ENCODE peak calls at places on chromosome 14, in four cellular contexts. X, C, H and F are unnamed samples.

GRCh38 chr14:65255029-65255545 is 152.8 kb upstream of the MAX start:
- DNase-seq in C (no peak), X (no peak), H (no peak), F (no peak)

GRCh38 chr14:61103541-61104339 is 122.7 kb downstream of the SLC38A6 start:
- DNase-seq in X (peak; percentile 36), C (peak; percentile 77), H (no peak), F (peak; percentile 38)

GRCh38 chr14:66628646-66629045 is 120.7 kb downstream of the GPHN start:
- DNase-seq in C (no peak), X (no peak), H (no peak), F (no peak)

GRCh38 chr14:61420326-61420725 is 98.9 kb downstream of the PRKCH start:
- DNase-seq in C (no peak), X (no peak), H (no peak), F (no peak)

GRCh38 chr14:35369701-35370191 is 34.8 kb downstream of the NFKBIA start:
- DNase-seq in H (no peak), C (no peak), X (no peak), F (no peak)

GRCh38 chr14:37623971-37624370 is 28.5 kb downstream of the TTC6 start:
- DNase-seq in H (no peak), X (no peak), C (no peak), F (no peak)

GRCh38 chr14:91511014-91511466 is 930 bp upstream of the PPP4R3A start:
- DNase-seq in X (no peak), H (no peak), C (no peak), F (no peak)

GRCh38 chr14:70754989-70755388 is 54.3 kb downstream of the MAP3K9 start:
- DNase-seq in C (no peak), H (no peak), X (no peak), F (no peak)

GRCh38 chr14:77024171-77024627 is 4.3 kb downstream of the IRF2BPL start:
- DNase-seq in H (no peak), C (peak; percentile 40), X (no peak), F (no peak)

GRCh38 chr14:77123381-77124344 is 17.9 kb downstream of the ZDHHC22 start:
- DNase-seq in C (no peak), X (no peak), H (no peak), F (no peak)

GRCh38 chr14:91611528-91611927 is 101.4 kb upstream of the PPP4R3A start:
- DNase-seq in H (no peak), C (no peak), X (no peak), F (no peak)

GRCh38 chr14:35341454-35342159 is 49.4 kb downstream of the PSMA6 start:
- DNase-seq in C (no peak), X (peak; percentile 90), H (no peak), F (no peak)

GRCh38 chr14:96790211-96790610 is 7.0 kb upstream of the VRK1 start:
- DNase-seq in H (no peak), X (peak; percentile 56), C (no peak), F (no peak)

GRCh38 chr14:52399886-52400599 is 85.9 kb downstream of the PTGER2 start:
- DNase-seq in C (no peak), X (peak; percentile 46), H (no peak), F (no peak)

GRCh38 chr14:99758121-99758871 is 34.9 kb upstream of the EML1 start:
- DNase-seq in C (no peak), X (no peak), H (no peak), F (no peak)

GRCh38 chr14:60315591-60315990 is 66.6 kb downstream of the PPM1A start:
- DNase-seq in X (no peak), H (no peak), C (no peak), F (no peak)

GRCh38 chr14:24437736-24438067 is 4.9 kb downstream of the SDR39U1 start:
- DNase-seq in C (no peak), X (no peak), H (no peak), F (no peak)

GRCh38 chr14:52067873-52068740 is 752 bp downstream of the NID2 start:
- DNase-seq in X (no peak), C (no peak), H (no peak), F (peak; percentile 29)

GRCh38 chr14:21233457-21234076 is 35.7 kb downstream of the HNRNPC start:
- DNase-seq in H (no peak), X (peak; percentile 28), C (no peak), F (no peak)

GRCh38 chr14:37595809-37596595 is 573 bp downstream of the TTC6 start:
- DNase-seq in H (no peak), C (peak; percentile 80), X (peak; percentile 58), F (no peak)

GRCh38 chr14:91892918-91893527 is 25.7 kb upstream of the TC2N start:
- DNase-seq in X (peak; percentile 5), H (no peak), C (peak; percentile 68), F (no peak)

GRCh38 chr14:65412881-65413738 is 580 bp downstream of the FUT8 start:
- DNase-seq in C (no peak), H (no peak), X (peak; percentile 46), F (no peak)

GRCh38 chr14:51860836-51861583 is 598 bp downstream of the GNG2 start:
- DNase-seq in C (no peak), X (no peak), H (no peak), F (no peak)

GRCh38 chr14:73741386-73741875 is 27.2 kb upstream of the PNMA1 start:
- DNase-seq in X (peak; percentile 81), H (no peak), C (peak; percentile 91), F (peak; percentile 82)

DNA sequence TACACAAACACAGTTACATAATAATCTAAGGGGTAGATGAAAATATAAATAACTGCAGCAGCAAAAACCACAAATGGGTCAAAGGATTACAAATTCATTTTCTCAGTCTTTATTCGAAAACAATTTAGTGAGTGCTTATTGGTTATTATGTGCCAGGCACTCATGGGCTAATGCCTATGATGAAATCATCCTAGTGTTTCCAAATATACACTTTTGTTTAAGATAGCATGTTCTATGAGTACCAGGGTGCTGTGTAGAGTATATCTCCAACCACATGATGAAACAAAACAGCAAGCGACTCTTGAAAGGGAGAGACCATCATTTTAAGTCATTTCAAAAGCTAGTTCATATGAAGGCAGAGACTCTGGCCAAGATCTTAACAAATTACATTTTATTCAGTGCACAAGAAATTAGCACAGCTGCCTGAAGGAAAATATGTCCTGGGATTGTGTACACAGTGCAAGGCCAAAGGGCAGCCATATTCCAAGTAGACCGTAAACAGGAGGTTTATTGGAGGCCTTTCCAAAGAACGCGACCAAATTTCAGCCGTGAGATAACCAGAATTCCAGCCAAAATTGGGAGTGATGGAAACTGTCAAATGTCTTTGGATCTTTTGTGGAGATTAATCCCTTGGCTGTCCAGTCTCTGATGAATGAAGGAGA is 204.2 kb downstream of the EFCAB11 start:
- DNase-seq in C (no peak), H (no peak), X (no peak), F (no peak)
- TF ChIP-seq SPI1 in C (no peak), H (no peak), X (no peak), F (no peak)

GRCh38 chr14:33986804-33987203 is 35.9 kb upstream of the EGLN3 start:
- DNase-seq in X (no peak), H (no peak), C (no peak), F (no peak)
- TF ChIP-seq POLR2AphosphoS5 in X (no peak), H (no peak), C (no peak), F (no peak)

GRCh38 chr14:89680156-89680555 is 263.1 kb upstream of the FOXN3 start:
- DNase-seq in X (no peak), H (no peak), C (no peak), F (no peak)

GRCh38 chr14:89678715-89679220 is 261.7 kb upstream of the FOXN3 start:
- DNase-seq in C (no peak), H (no peak), X (no peak), F (no peak)

GRCh38 chr14:89684139-89684538 is 267.1 kb upstream of the FOXN3 start:
- DNase-seq in X (no peak), C (no peak), H (no peak), F (no peak)

GRCh38 chr14:89675590-89675989 is 258.6 kb upstream of the FOXN3 start:
- DNase-seq in C (no peak), H (no peak), X (no peak), F (no peak)

GRCh38 chr14:89681086-89682018 is 264.3 kb upstream of the FOXN3 start:
- DNase-seq in C (no peak), H (peak; percentile 73), X (peak; percentile 14), F (no peak)
- TF ChIP-seq SPI1 in C (no peak), H (peak; percentile 70), X (peak; percentile 50), F (peak; percentile 80)

GRCh38 chr14:101363261-101363555 is 198.1 kb upstream of the DIO3 start:
- DNase-seq in H (no peak), C (no peak), X (no peak), F (no peak)

GRCh38 chr14:101362529-101363260 is 198.6 kb upstream of the DIO3 start:
- DNase-seq in C (no peak), H (no peak), X (no peak), F (no peak)

GRCh38 chr14:101365329-101366158 is 195.8 kb upstream of the DIO3 start:
- DNase-seq in C (no peak), H (no peak), X (no peak), F (no peak)

GRCh38 chr14:101363880-101364391 is 197.4 kb upstream of the DIO3 start:
- DNase-seq in C (no peak), H (no peak), X (no peak), F (no peak)

DNA sequence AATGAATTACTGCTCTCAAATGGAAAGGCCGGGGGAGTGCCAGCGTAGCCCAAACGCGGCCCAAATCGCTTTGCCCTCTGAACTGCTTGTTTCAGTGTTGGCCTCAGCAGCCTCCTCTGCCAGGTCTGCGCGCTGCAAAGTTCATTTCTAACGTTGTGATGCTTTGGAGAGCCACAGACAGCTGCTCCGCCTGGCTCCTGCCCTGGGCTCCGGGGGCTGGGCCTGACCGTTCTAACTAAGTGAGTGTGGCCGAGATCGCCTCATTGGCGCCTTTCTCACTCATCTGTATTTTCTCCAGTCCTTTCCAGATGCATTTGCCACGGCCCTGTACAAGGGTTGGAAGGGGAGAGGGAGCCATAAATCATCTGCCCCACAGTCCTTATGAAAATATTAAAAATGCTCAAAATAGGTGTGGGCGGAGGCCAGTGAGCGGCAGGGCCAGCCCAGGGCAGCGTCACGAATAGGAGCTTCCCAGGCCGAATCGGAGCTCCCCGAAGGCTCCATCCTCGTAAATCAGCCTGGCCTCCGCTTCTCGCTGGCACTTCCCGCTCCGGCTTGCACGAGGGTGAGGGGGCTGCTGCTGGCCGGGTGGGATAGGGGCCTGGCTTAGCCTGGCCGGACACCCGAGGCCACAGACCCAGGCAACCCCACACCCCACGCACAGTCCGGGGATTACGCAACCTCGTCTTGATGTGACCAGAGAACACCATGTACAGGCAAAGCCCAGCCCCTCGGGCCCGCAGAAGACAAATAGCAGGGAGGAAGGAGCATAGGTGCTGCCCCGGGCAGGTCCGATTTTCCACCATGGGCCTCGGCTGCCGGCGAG is 196.6 kb upstream of the DIO3 start:
- DNase-seq in H (no peak), C (no peak), X (no peak), F (no peak)
- TF ChIP-seq POLR2AphosphoS5 in H (no peak), C (no peak), X (no peak), F (no peak)

DNA sequence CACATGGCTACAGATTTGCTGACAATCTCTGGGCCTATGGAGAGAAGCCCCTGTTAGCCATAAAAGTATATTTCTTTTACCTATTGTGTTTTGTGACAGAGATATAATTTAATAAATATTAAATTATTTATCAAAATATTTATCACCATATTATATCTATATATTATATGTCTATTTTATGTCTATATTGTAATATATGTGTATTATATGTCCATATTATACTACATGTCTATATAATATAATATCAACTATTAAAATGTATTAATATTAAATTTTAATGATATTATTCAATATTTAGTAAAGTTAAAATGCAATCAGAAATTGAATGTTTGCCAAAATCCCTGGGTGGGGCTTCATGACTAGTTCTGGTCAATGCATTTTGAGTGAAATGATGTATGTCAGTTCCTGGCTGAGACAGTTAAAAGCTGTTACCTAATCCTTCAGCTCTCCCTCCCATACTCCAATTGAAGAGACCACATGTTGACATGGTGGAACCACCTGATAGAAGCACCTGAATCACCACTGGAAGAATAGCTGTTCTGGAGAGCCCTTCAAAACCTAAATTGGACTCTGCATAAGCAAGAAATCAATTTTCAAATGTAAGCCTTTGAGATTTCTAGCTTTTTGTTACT is 357.3 kb upstream of the DDHD1 start:
- DNase-seq in C (no peak), X (no peak), H (no peak), F (no peak)
- TF ChIP-seq SPI1 in C (no peak), X (no peak), H (no peak), F (no peak)

GRCh38 chr14:103123128-103123633 is at the start of gene TNFAIP2:
- DNase-seq in C (peak; percentile 77), H (no peak), X (peak; percentile 66), F (peak; percentile 60)
- TF ChIP-seq POLR2AphosphoS5 in C (no peak), H (peak; percentile 41), X (peak; percentile 54), F (no peak)